ENCODE peak calls at places on chromosomes 5 and 9, in ten cellular contexts. S is endodermal cell, V is psoas muscle, L is mesendoderm, E is heart left ventricle, Q is sigmoid colon, K is lower lobe of right lung, Z is breast epithelium, N is PC-9, C is neural progenitor cell. D is an unnamed sample. For H3K27me3 and H3K4me1, the result is how much of the 10 kb centered on the place peaks cover.

GRCh38 chr9:22175972-22176545 is 167.0 kb upstream of the CDKN2B start:
- DNase-seq in S (no peak), V (no peak), L (no peak), E (no peak), Q (no peak), K (no peak), Z (no peak), N (no peak), C (no peak), D (no peak)

GRCh38 chr9:96331236-96331947 is 29.4 kb upstream of the HSD17B3 start:
- DNase-seq in S (no peak), V (no peak), L (peak), E (no peak), Q (no peak), K (no peak), Z (no peak), N (peak), C (no peak), D (no peak)

GRCh38 chr9:109771084-109771483 is 8.9 kb upstream of the PALM2AKAP2 start:
- DNase-seq in S (peak), V (no peak), L (peak), E (no peak), Q (no peak), K (no peak), Z (no peak), N (peak), C (peak), D (no peak)

GRCh38 chr5:74625742-74626241 is 14.7 kb downstream of the ENC1 start:
- DNase-seq in S (peak), V (no peak), L (peak), E (no peak), Q (no peak), K (no peak), Z (no peak), N (no peak), C (no peak), D (no peak)

GRCh38 chr5:133921899-133922468 is 46.4 kb downstream of the C5orf15 start:
- DNase-seq in S (no peak), V (no peak), L (no peak), E (no peak), Q (no peak), K (no peak), Z (no peak), N (no peak), C (no peak), D (no peak)

GRCh38 chr9:79952401-79952800 is 380.6 kb downstream of the TLE4 start:
- DNase-seq in S (no peak), V (no peak), L (no peak), E (no peak), Q (no peak), K (no peak), Z (no peak), N (no peak), C (no peak), D (no peak)

GRCh38 chr9:127140842-127141675 is 18.6 kb upstream of the ANGPTL2 start:
- DNase-seq in S (no peak), V (no peak), L (no peak), E (no peak), Q (no peak), K (no peak), Z (no peak), N (no peak), C (no peak), D (no peak)

GRCh38 chr9:94002316-94003140 is 47.4 kb upstream of the BARX1 start:
- DNase-seq in S (peak), V (no peak), L (peak), E (no peak), Q (no peak), K (no peak), Z (no peak), N (peak), C (peak), D (no peak)

GRCh38 chr5:99771296-99771695 is 763.9 kb upstream of the FAM174A start:
- DNase-seq in S (no peak), V (no peak), L (no peak), E (no peak), Q (no peak), K (no peak), Z (no peak), N (no peak), C (no peak), D (no peak)

GRCh38 chr9:108040783-108041182 is 551.2 kb upstream of the KLF4 start:
- DNase-seq in S (no peak), V (no peak), L (no peak), E (no peak), Q (no peak), K (no peak), Z (peak), N (peak), C (no peak), D (no peak)

GRCh38 chr5:26416911-26417310 is 621.5 kb downstream of the CDH9 start:
- DNase-seq in S (no peak), V (no peak), L (no peak), E (no peak), Q (no peak), K (no peak), Z (no peak), N (no peak), C (no peak), D (no peak)

GRCh38 chr5:127804886-127805426 is 101.8 kb downstream of the CCDC192 start:
- DNase-seq in S (no peak), V (no peak), L (no peak), E (no peak), Q (no peak), K (no peak), Z (no peak), N (no peak), C (no peak), D (no peak)

GRCh38 chr9:78306222-78307076 is 9.5 kb downstream of the PSAT1 start:
- DNase-seq in S (no peak), V (no peak), L (no peak), E (no peak), Q (no peak), K (no peak), Z (no peak), N (no peak), C (no peak), D (no peak)

GRCh38 chr5:98905857-98906688 is 22.7 kb downstream of the CHD1 start:
- DNase-seq in S (no peak), V (no peak), L (peak), E (no peak), Q (no peak), K (no peak), Z (no peak), N (no peak), C (peak), D (no peak)

GRCh38 chr5:93929146-93929545 is 187.7 kb upstream of the POU5F2 start:
- DNase-seq in S (no peak), V (no peak), L (no peak), E (no peak), Q (no peak), K (no peak), Z (no peak), N (no peak), C (no peak), D (no peak)

GRCh38 chr9:134002796-134003195 is 10.7 kb upstream of the VAV2 start:
- DNase-seq in S (no peak), V (no peak), L (no peak), E (no peak), Q (no peak), K (no peak), Z (no peak), N (no peak), C (no peak), D (no peak)

GRCh38 chr5:133610489-133611356 is 1.6 kb downstream of the FSTL4 start:
- DNase-seq in S (peak), V (peak), L (peak), E (peak), Q (no peak), K (peak), Z (peak), N (peak), C (peak), D (no peak)

GRCh38 chr5:31193026-31193425 is 460 bp upstream of the CDH6 start:
- DNase-seq in S (no peak), V (no peak), L (no peak), E (no peak), Q (no peak), K (no peak), Z (no peak), N (no peak), C (no peak), D (no peak)

GRCh38 chr5:111983459-111983858 is 226.5 kb upstream of the NREP start:
- DNase-seq in S (no peak), V (no peak), L (no peak), E (no peak), Q (no peak), K (no peak), Z (no peak), N (no peak), C (no peak), D (no peak)

GRCh38 chr9:119289740-119290139 is 79.5 kb downstream of the BRINP1 start:
- DNase-seq in S (peak), V (no peak), L (peak), E (peak), Q (no peak), K (no peak), Z (no peak), N (peak), C (peak), D (no peak)

GRCh38 chr9:97408562-97408961 is 3.3 kb upstream of the TDRD7 start:
- DNase-seq in S (no peak), V (no peak), L (no peak), E (no peak), Q (no peak), K (no peak), Z (no peak), N (no peak), C (no peak), D (no peak)

GRCh38 chr5:58938568-58939424 is 355.9 kb downstream of the RAB3C start:
- DNase-seq in S (no peak), V (no peak), L (no peak), E (no peak), Q (no peak), K (no peak), Z (no peak), N (no peak), C (no peak), D (no peak)

GRCh38 chr5:174325441-174325840 is 279.9 kb downstream of the NSG2 start:
- DNase-seq in S (no peak), V (no peak), L (no peak), E (no peak), Q (no peak), K (no peak), Z (no peak), N (no peak), C (peak), D (no peak)

GRCh38 chr5:38607396-38607795 is 51.0 kb upstream of the LIFR start:
- DNase-seq in S (no peak), V (no peak), L (no peak), E (no peak), Q (no peak), K (no peak), Z (no peak), N (peak), C (no peak), D (no peak)

GRCh38 chr5:130743091-130743490 is 422.0 kb downstream of the HINT1 start:
- DNase-seq in S (no peak), V (no peak), L (no peak), E (no peak), Q (no peak), K (no peak), Z (no peak), N (no peak), C (no peak), D (no peak)

GRCh38 chr5:122492675-122493074 is 180.6 kb downstream of the SNCAIP start:
- DNase-seq in S (peak), V (no peak), L (peak), E (no peak), Q (no peak), K (no peak), Z (no peak), N (no peak), C (peak), D (no peak)

GRCh38 chr5:175456105-175456504 is 12.1 kb upstream of the DRD1 start:
- DNase-seq in S (no peak), V (no peak), L (no peak), E (no peak), Q (no peak), K (no peak), Z (no peak), N (no peak), C (no peak), D (no peak)
- H3K27me3 ChIP-seq in S (under half), V (under half), L (under half), E (under half), Q (under half), K (under half), Z (under half), N (half or more), C (under half), D (under half)

GRCh38 chr5:67093259-67093658 is 103.3 kb downstream of the CD180 start:
- DNase-seq in S (no peak), V (no peak), L (no peak), E (no peak), Q (no peak), K (no peak), Z (no peak), N (no peak), C (no peak), D (no peak)
- H3K4me1 ChIP-seq in S (under half), V (under half), L (under half), E (half or more), Q (under half), K (half or more), Z (under half), N (under half), C (under half), D (half or more)

DNA sequence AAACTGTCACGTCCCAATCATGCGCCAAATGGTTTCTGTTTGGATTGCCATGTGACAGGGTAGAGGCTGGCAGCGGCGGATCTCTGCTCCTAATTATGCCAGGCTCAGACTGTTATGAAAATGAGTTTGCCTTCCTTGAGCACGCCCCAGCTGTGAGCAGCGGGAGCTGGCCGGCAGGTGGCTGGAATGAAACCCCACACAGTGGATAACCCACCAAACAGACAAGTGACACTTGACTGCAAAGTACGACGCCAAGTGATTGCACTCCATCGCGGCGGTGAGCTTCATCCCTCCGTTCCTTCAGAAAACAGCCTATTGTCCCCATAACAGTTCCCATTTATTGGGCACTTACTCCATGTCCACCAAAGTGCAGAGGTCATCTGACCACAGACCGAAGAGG is 75.4 kb downstream of the CFAP77 start:
- DNase-seq in S (no peak), V (no peak), L (no peak), E (no peak), Q (no peak), K (no peak), Z (no peak), N (no peak), C (no peak), D (no peak)
- H3K27me3 ChIP-seq in S (under half), V (under half), L (under half), E (under half), Q (under half), K (half or more), Z (half or more), N (half or more), C (under half), D (half or more)

DNA sequence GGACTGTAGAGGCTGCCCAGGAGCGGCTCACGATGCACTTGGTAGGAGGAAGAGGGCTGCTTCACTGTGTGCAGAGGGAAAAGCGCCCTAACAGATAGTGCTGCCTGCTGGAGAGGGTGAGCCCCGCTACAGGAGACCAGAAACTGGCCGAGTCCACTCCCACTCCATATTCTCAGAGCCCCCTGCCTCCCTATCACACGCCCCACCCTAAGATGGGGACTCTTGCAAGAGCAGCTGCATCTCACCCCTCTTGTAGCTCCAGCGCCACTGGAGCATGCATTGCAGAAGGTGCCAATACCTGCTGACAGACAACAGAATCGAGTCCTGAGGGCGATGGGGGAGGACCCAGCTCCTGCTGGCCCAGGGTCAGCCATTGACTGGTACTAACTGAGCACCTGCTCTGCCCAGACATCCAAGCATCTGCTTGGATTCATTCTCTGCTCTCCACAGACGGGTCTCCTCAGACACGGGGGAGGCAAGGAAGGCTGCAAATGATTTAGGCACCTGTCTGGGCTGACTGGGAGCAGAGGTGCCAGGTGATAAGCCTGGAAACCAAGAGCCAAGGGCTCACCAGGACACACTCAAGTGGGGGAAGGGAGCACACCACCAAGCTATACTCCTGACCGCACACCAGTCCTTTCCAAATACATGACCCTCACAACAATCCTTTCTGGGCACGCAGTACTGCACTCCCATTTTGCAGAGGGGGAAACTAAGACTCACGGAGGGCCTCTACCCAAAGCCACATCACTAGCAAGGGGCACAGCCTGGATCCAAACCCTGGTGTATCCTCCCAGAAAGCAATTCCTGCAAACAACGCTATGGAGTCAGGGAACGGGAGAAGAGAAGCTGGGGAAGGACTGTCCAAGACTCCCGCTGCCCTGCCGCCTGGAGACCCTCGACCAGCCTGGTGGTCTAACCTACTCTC is 1.6 kb downstream of the BICD2 start:
- DNase-seq in S (peak), V (no peak), L (no peak), E (no peak), Q (no peak), K (no peak), Z (no peak), N (no peak), C (no peak), D (no peak)
- H3K4me1 ChIP-seq in S (under half), V (half or more), L (under half), E (half or more), Q (under half), K (half or more), Z (under half), N (under half), C (under half), D (half or more)

DNA sequence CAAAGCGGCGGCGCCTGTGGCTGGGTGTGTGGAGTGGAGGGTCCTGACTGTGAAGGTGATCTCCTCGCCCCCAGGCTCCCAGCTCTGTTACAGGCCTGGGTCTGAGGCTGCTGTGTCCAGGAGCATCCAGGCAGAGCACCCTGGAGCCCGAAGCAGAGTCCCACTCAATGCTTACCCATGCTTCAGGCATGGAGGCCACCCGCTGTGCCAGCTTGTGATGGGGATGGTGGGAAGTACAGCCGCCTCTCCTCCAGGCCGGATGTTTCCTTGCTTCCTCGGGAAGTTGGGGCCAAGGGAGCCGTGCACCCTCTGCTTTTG is 255.9 kb upstream of the IRX1 start:
- DNase-seq in S (no peak), V (no peak), L (no peak), E (no peak), Q (peak), K (no peak), Z (no peak), N (no peak), C (no peak), D (no peak)
- H3K27me3 ChIP-seq in S (under half), V (under half), L (under half), E (under half), Q (under half), K (under half), Z (under half), N (half or more), C (under half), D (under half)

GRCh38 chr5:150631326-150631701 is 9.1 kb upstream of the SYNPO start:
- DNase-seq in S (no peak), V (no peak), L (no peak), E (no peak), Q (no peak), K (no peak), Z (no peak), N (no peak), C (no peak), D (no peak)
- H3K4me1 ChIP-seq in S (under half), V (half or more), L (under half), E (half or more), Q (under half), K (half or more), Z (under half), N (under half), C (under half), D (under half)

GRCh38 chr9:132146575-132146974 is 15.3 kb upstream of the NTNG2 start:
- DNase-seq in S (no peak), V (no peak), L (no peak), E (no peak), Q (no peak), K (no peak), Z (no peak), N (no peak), C (no peak), D (no peak)

GRCh38 chr9:132147839-132148238 is 14.0 kb upstream of the NTNG2 start:
- DNase-seq in S (no peak), V (no peak), L (no peak), E (no peak), Q (no peak), K (no peak), Z (no peak), N (no peak), C (no peak), D (no peak)

GRCh38 chr9:132144708-132145365 is 17.0 kb upstream of the NTNG2 start:
- DNase-seq in S (no peak), V (no peak), L (no peak), E (no peak), Q (no peak), K (no peak), Z (no peak), N (no peak), C (no peak), D (no peak)

GRCh38 chr9:132146015-132146414 is 15.8 kb upstream of the NTNG2 start:
- DNase-seq in S (no peak), V (no peak), L (no peak), E (peak), Q (no peak), K (no peak), Z (no peak), N (no peak), C (no peak), D (no peak)

DNA sequence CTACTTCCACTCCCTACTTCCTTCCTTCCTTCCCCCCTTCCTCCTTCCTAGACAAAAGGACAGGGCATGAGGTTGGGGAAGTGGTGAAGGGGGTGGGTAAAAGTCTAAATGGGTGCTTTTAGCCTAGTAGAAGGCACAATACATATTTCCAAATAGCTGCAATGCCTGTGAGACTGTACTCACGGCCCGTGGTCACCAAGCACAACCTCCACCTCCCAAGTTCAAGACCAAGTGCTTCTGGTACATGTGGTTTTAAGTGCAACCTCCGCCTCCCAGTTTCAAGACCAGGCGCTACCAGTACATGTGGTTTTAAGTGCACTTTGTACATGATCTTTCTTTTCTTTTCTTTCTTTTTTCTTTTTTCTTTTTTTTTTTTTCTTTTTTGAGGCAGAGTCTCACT is 14.5 kb upstream of the NTNG2 start:
- DNase-seq in S (no peak), V (no peak), L (no peak), E (no peak), Q (no peak), K (no peak), Z (no peak), N (no peak), C (no peak), D (no peak)
- H3K27me3 ChIP-seq in S (under half), V (under half), L (under half), E (under half), Q (half or more), K (half or more), Z (half or more), N (half or more), C (under half), D (half or more)